ENCODE peak calls at places on chromosomes 12 and 14, in eight cellular contexts. X is HepG2, K is HCT116, I is GM23338, J is Panc1, C is SK-N-SH, G is GM12878, H is K562. L is an unnamed sample.

GRCh38 chr14:54735424-54735823 is 167.2 kb downstream of the GCH1 start:
- DNase-seq in X (no peak), K (no peak), I (no peak), J (no peak), C (no peak), G (no peak), H (no peak), L (no peak)

GRCh38 chr14:52951730-52952481 is 1.1 kb upstream of the FERMT2 start:
- DNase-seq in X (peak; percentile 73), K (peak; percentile 61), I (peak; percentile 83), J (peak; percentile 55), C (peak; percentile 68), G (no peak), H (peak; percentile 8), L (no peak)

GRCh38 chr12:53344824-53345485 is 8.8 kb upstream of the SP7 start:
- DNase-seq in X (peak; percentile 54), K (no peak), I (peak; percentile 75), J (no peak), C (peak; percentile 93), G (no peak), H (peak; percentile 93), L (peak; percentile 73)

GRCh38 chr14:22386924-22387775 is 201.9 kb downstream of the DAD1 start:
- DNase-seq in X (peak; percentile 88), K (peak; percentile 53), I (peak; percentile 93), J (peak; percentile 50), C (peak; percentile 73), G (peak; percentile 77), H (peak; percentile 55), L (peak; percentile 75)

GRCh38 chr12:107477946-107478610 is 207.5 kb upstream of the PWP1 start:
- DNase-seq in X (no peak), K (no peak), I (no peak), J (no peak), C (no peak), G (no peak), H (no peak), L (no peak)

GRCh38 chr14:104387000-104387384 is 192.6 kb upstream of the C14orf180 start:
- DNase-seq in X (no peak), K (no peak), I (no peak), J (no peak), C (peak; percentile 36), G (no peak), H (no peak), L (no peak)

GRCh38 chr12:6700646-6701051 is at the start of gene PIANP:
- DNase-seq in X (no peak), K (no peak), I (peak; percentile 58), J (no peak), C (peak; percentile 92), G (no peak), H (peak; percentile 59), L (no peak)

GRCh38 chr12:92561543-92561899 is 141.3 kb upstream of the PLEKHG7 start:
- DNase-seq in X (no peak), K (no peak), I (no peak), J (no peak), C (no peak), G (no peak), H (no peak), L (no peak)

GRCh38 chr12:104063712-104064030 is 660 bp upstream of the HCFC2 start:
- DNase-seq in X (no peak), K (no peak), I (no peak), J (no peak), C (no peak), G (peak; percentile 15), H (no peak), L (no peak)

GRCh38 chr14:99323603-99324185 is 51.7 kb upstream of the BCL11B start:
- DNase-seq in X (no peak), K (no peak), I (peak; percentile 37), J (no peak), C (no peak), G (no peak), H (no peak), L (no peak)

GRCh38 chr12:49138999-49139398 is 7.8 kb upstream of the TUBA1B start:
- DNase-seq in X (no peak), K (no peak), I (no peak), J (no peak), C (no peak), G (no peak), H (no peak), L (no peak)

GRCh38 chr14:105140581-105140980 is 28.0 kb downstream of the JAG2 start:
- DNase-seq in X (no peak), K (no peak), I (no peak), J (no peak), C (no peak), G (no peak), H (no peak), L (no peak)

GRCh38 chr12:4145990-4146859 is 127.3 kb upstream of the CCND2 start:
- DNase-seq in X (no peak), K (no peak), I (no peak), J (no peak), C (no peak), G (peak; percentile 87), H (no peak), L (no peak)

GRCh38 chr12:67426067-67426466 is 156.9 kb downstream of the CAND1 start:
- DNase-seq in X (no peak), K (no peak), I (no peak), J (no peak), C (no peak), G (no peak), H (no peak), L (no peak)

DNA sequence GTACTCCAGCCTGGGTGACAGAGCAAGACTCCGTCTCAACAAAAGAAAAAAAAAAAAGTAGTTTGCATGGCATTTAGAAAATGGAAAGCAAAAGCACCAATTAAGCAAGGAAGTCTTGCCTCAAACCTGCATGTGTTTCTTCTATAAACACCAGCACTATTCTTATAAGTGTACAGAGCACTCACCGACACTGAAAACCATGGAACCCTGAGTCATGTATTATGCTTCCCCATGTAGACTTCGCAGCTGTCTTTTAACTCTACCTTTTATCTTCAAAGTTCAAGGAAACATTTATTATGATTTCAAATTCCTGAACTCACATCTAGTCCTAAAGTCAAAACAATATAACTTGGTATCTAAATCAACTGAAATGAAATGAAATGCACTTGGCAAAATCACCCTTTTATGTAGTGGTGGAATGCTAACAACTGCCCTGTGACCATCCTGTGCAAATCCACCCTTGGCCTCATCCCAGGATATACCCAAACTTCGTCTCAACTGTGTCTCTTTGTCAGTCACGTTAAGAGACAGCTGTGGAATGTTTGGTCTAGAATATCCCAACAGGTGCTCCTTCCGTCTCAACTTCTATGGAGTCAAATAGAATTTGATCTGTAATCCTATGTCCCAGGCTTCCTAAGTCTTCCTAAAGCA is 4.8 kb downstream of the BCAT1 start:
- DNase-seq in X (peak; percentile 7), K (no peak), I (peak; percentile 43), J (no peak), C (no peak), G (no peak), H (no peak), L (no peak)
- TF ChIP-seq POLR2AphosphoS5 in X (no peak), K (no peak), I (no peak), J (no peak), C (no peak), G (peak; percentile 31), H (no peak), L (no peak)

GRCh38 chr14:77324816-77325745 is 4.2 kb downstream of the GSTZ1 start:
- DNase-seq in X (no peak), K (no peak), I (no peak), J (no peak), C (no peak), G (no peak), H (no peak), L (no peak)
- TF ChIP-seq REST in X (no peak), K (no peak), I (no peak), J (no peak), C (no peak), G (no peak), H (no peak), L (no peak)

GRCh38 chr14:63893701-63894458 is 41.1 kb downstream of the SYNE2 start:
- DNase-seq in X (no peak), K (no peak), I (peak; percentile 52), J (no peak), C (no peak), G (no peak), H (no peak), L (no peak)

GRCh38 chr14:63897706-63898105 is 44.9 kb downstream of the SYNE2 start:
- DNase-seq in X (no peak), K (no peak), I (no peak), J (no peak), C (no peak), G (no peak), H (no peak), L (no peak)

GRCh38 chr14:63899953-63900352 is 47.1 kb downstream of the SYNE2 start:
- DNase-seq in X (no peak), K (no peak), I (no peak), J (no peak), C (no peak), G (no peak), H (no peak), L (peak; percentile 15)

GRCh38 chr14:63895510-63895909 is 42.7 kb downstream of the SYNE2 start:
- DNase-seq in X (no peak), K (no peak), I (no peak), J (no peak), C (no peak), G (no peak), H (no peak), L (no peak)

DNA sequence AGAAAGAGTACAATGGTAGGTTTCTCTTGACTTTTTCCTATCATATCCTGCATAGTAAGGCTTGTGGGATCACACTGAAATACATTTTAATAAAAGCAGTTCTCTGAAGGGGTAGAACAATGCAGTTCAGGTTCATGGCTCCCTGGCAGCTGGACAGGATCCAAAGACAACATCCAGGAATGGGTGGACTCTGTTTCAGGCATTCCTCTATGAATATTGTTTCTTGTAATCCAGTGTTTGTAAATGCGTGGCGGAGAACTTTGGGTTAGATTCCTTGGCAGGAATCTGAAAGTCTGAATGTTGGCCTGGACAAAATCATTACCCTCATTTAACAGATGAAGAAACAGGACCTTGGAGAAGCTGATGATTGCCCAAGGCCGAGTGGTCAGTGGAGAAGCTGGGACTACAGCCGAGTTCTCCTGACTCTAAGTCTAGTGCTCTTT is 43.5 kb downstream of the SYNE2 start:
- DNase-seq in X (peak; percentile 81), K (peak; percentile 12), I (no peak), J (no peak), C (peak; percentile 34), G (no peak), H (no peak), L (no peak)
- TF ChIP-seq POLR2AphosphoS5 in X (no peak), K (no peak), I (no peak), J (no peak), C (peak; percentile 39), G (no peak), H (no peak), L (no peak)

GRCh38 chr14:24063263-24063836 is 8.0 kb upstream of the CPNE6 start:
- DNase-seq in X (no peak), K (no peak), I (no peak), J (no peak), C (peak; percentile 14), G (no peak), H (peak; percentile 28), L (no peak)

GRCh38 chr14:24059841-24060388 is 8.1 kb downstream of the CARMIL3 start:
- DNase-seq in X (no peak), K (no peak), I (no peak), J (no peak), C (peak; percentile 5), G (no peak), H (no peak), L (no peak)

GRCh38 chr14:24062216-24062980 is 9.0 kb upstream of the CPNE6 start:
- DNase-seq in X (no peak), K (no peak), I (no peak), J (no peak), C (peak; percentile 5), G (no peak), H (no peak), L (no peak)

GRCh38 chr14:24060443-24060842 is 8.6 kb downstream of the CARMIL3 start:
- DNase-seq in X (no peak), K (no peak), I (no peak), J (no peak), C (peak; percentile 0), G (no peak), H (no peak), L (no peak)

GRCh38 chr14:24060984-24061913 is 9.4 kb downstream of the CARMIL3 start:
- DNase-seq in X (no peak), K (no peak), I (no peak), J (no peak), C (peak; percentile 2), G (no peak), H (no peak), L (no peak)
- TF ChIP-seq REST in X (no peak), K (no peak), I (no peak), J (no peak), C (no peak), G (no peak), H (no peak), L (no peak)

L was measured in HL-60.